ENCODE peak calls at places on chromosomes 6 and 20, in four cellular contexts. N is EL, W is HS-5, X is kidney glomerular epithelial cell. I is an unnamed sample.

GRCh38 chr20:10788055-10788454 is 114.3 kb upstream of the JAG1 start:
- DNase-seq in N (no peak), W (no peak), X (no peak), I (no peak)

GRCh38 chr6:35148167-35148741 is 7.1 kb upstream of the TCP11 start:
- DNase-seq in N (peak; percentile 75), W (peak; percentile 53), X (no peak), I (peak; percentile 53)

GRCh38 chr6:41000248-41000647 is 38.8 kb downstream of the UNC5CL start:
- DNase-seq in N (no peak), W (no peak), X (no peak), I (no peak)

GRCh38 chr6:11272491-11273192 is 40.2 kb upstream of the NEDD9 start:
- DNase-seq in N (no peak), W (no peak), X (peak; percentile 62), I (no peak)

GRCh38 chr6:3281669-3282460 is 23.1 kb downstream of the PSMG4 start:
- DNase-seq in N (peak; percentile 78), W (peak; percentile 76), X (peak; percentile 5), I (peak; percentile 94)

GRCh38 chr6:5103250-5103649 is 18.1 kb downstream of the PPP1R3G start:
- DNase-seq in N (no peak), W (no peak), X (no peak), I (no peak)

GRCh38 chr20:31608256-31608980 is 3.3 kb downstream of the ID1 start:
- DNase-seq in N (peak; percentile 53), W (no peak), X (peak; percentile 92), I (peak; percentile 96)

GRCh38 chr6:109381007-109381746 is 1.1 kb downstream of the CD164 start:
- DNase-seq in N (peak; percentile 17), W (no peak), X (peak; percentile 69), I (peak; percentile 49)

GRCh38 chr6:3575166-3575565 is 118.3 kb upstream of the SLC22A23 start:
- DNase-seq in N (no peak), W (no peak), X (no peak), I (no peak)

GRCh38 chr6:423799-424345 is 32.3 kb downstream of the IRF4 start:
- DNase-seq in N (no peak), W (no peak), X (no peak), I (no peak)

GRCh38 chr6:22774129-22774528 is 204.8 kb downstream of the HDGFL1 start:
- DNase-seq in N (no peak), W (no peak), X (no peak), I (no peak)

GRCh38 chr6:127737009-127737486 is 160.1 kb downstream of the C6orf58 start:
- DNase-seq in N (peak; percentile 72), W (peak; percentile 53), X (peak; percentile 70), I (peak; percentile 77)

GRCh38 chr6:14924126-14925024 is 321.5 kb upstream of the JARID2 start:
- DNase-seq in N (no peak), W (no peak), X (no peak), I (no peak)

GRCh38 chr20:1469306-1469905 is 2.8 kb upstream of the NSFL1C start:
- DNase-seq in N (no peak), W (no peak), X (no peak), I (no peak)

GRCh38 chr20:62726716-62727583 is 18.3 kb downstream of the NTSR1 start:
- DNase-seq in N (no peak), W (no peak), X (no peak), I (no peak)

GRCh38 chr6:129705212-129705611 is 4.8 kb downstream of the ARHGAP18 start:
- DNase-seq in N (no peak), W (no peak), X (no peak), I (no peak)

GRCh38 chr6:54053893-54054391 is 57.3 kb upstream of the MLIP start:
- DNase-seq in N (peak; percentile 77), W (peak; percentile 73), X (peak; percentile 56), I (peak; percentile 89)

GRCh38 chr20:44909872-44910689 is at the start of gene PABPC1L:
- DNase-seq in N (peak; percentile 68), W (no peak), X (peak; percentile 49), I (peak; percentile 77)

GRCh38 chr6:51107769-51108203 is 289.1 kb downstream of the TFAP2B start:
- DNase-seq in N (no peak), W (no peak), X (no peak), I (no peak)

GRCh38 chr6:123519191-123519510 is 117.6 kb downstream of the TRDN start:
- DNase-seq in N (no peak), W (no peak), X (no peak), I (no peak)

I was measured in MCF 10A.